ENCODE peak calls at places on chromosomes 11 and 22, in six cellular contexts. H is spleen, Q is heart right ventricle, N is AG04450, A is mammary epithelial cell, P is lung. G is an unnamed sample.

GRCh38 chr11:65315204-65315865 is 669 bp downstream of the CDC42EP2 start:
- DNase-seq in A (peak; percentile 68), P (peak; percentile 78), Q (peak; percentile 80), H (peak; percentile 95), N (no peak), G (peak; percentile 91)

GRCh38 chr11:87493516-87493915 is 455.8 kb downstream of the TMEM135 start:
- DNase-seq in N (no peak), H (no peak), A (no peak), P (no peak), Q (no peak), G (no peak)

GRCh38 chr11:124676386-124676785 is 2.7 kb downstream of the SPA17 start:
- DNase-seq in Q (peak; percentile 66), N (no peak), A (no peak), H (no peak), P (peak; percentile 58), G (no peak)

GRCh38 chr22:36284171-36284571 is 31.2 kb downstream of the APOL1 start:
- DNase-seq in Q (no peak), H (peak; percentile 77), A (no peak), N (no peak), P (no peak), G (no peak)

GRCh38 chr11:113440816-113441215 is 34.4 kb downstream of the DRD2 start:
- DNase-seq in Q (no peak), P (no peak), N (no peak), H (no peak), A (no peak), G (no peak)

GRCh38 chr22:29117799-29118477 is 45.1 kb downstream of the KREMEN1 start:
- DNase-seq in N (no peak), Q (no peak), H (no peak), P (no peak), A (no peak), G (no peak)

GRCh38 chr11:69375316-69376154 is 81.6 kb downstream of the MYEOV start:
- DNase-seq in N (no peak), P (no peak), Q (no peak), A (no peak), H (peak; percentile 66), G (no peak)

GRCh38 chr11:952406-953385 is 27.0 kb downstream of the AP2A2 start:
- DNase-seq in H (no peak), Q (no peak), P (peak; percentile 77), A (no peak), N (no peak), G (no peak)

GRCh38 chr11:123434262-123434661 is 4.2 kb downstream of the GRAMD1B start:
- DNase-seq in N (no peak), P (no peak), A (no peak), H (no peak), Q (no peak), G (no peak)

GRCh38 chr22:27875951-27876350 is 43.1 kb downstream of the PITPNB start:
- DNase-seq in H (no peak), N (no peak), Q (no peak), A (no peak), P (no peak), G (no peak)

GRCh38 chr11:100830978-100831732 is 144.1 kb downstream of the ARHGAP42 start:
- DNase-seq in A (peak; percentile 49), N (no peak), P (no peak), H (no peak), Q (peak; percentile 42), G (no peak)

GRCh38 chr11:120208777-120209176 is 2.1 kb upstream of the OAF start:
- DNase-seq in A (peak; percentile 79), H (no peak), P (peak; percentile 39), Q (no peak), N (no peak), G (peak; percentile 65)

GRCh38 chr11:78560066-78560597 is 14.5 kb downstream of the NARS2 start:
- DNase-seq in N (no peak), H (no peak), A (no peak), P (no peak), Q (no peak), G (no peak)

GRCh38 chr11:84019576-84020194 is 733.5 kb upstream of the CCDC90B start:
- DNase-seq in Q (no peak), A (peak; percentile 0), P (no peak), N (no peak), H (no peak), G (peak; percentile 33)

GRCh38 chr11:8032576-8033311 is 45.6 kb downstream of the EIF3F start:
- DNase-seq in N (no peak), A (no peak), P (no peak), H (peak; percentile 42), Q (no peak), G (no peak)

GRCh38 chr11:11157201-11157600 is 195.8 kb downstream of the CSNK2A3 start:
- DNase-seq in Q (peak; percentile 22), H (no peak), N (no peak), P (no peak), A (no peak), G (no peak)

DNA sequence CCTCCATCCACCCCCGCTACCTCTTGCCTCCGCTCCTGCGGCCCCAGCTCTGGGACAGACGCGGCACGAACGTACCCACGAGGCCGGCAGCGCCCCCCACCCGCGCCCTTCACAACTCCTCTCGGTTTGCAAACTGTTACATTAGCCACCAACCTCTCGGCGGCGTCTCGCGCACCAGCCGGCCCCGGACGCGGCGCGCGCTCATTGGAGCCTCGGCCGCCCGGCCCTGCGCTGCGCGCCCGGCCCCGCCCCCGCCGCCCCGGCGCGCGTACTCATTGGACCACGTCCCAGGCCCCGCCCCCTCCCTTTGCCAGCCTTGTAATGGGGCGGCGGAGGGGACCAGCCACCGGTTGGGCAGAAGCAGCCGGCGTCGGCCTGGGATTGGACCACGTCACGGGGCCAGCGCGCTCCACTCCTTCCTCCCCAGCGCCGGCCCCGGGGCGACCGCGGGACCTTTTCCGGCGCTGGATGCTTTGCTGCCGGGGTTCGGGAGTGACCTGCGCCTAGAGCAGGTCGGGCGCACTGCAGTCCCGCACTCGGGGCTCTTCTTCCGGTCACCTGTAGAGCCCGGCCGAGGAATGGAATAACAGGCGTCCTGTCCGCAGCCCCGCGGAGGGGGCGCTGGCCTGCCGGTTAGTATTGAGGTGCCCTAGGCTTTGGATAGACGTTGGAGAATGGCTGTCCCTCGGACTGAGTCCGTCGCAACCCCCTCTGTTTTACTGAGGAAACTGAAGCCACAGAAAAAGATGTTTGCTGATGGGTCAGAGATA is at the start of gene HYOU1:
- DNase-seq in N (peak; percentile 86), P (peak; percentile 98), A (peak; percentile 95), H (peak; percentile 99), Q (peak; percentile 98), G (peak; percentile 98)
- TF ChIP-seq CTCF in N (peak; percentile 39), P (no peak), A (peak; percentile 36), H (peak; percentile 29), Q (peak; percentile 1), G (no peak)

DNA sequence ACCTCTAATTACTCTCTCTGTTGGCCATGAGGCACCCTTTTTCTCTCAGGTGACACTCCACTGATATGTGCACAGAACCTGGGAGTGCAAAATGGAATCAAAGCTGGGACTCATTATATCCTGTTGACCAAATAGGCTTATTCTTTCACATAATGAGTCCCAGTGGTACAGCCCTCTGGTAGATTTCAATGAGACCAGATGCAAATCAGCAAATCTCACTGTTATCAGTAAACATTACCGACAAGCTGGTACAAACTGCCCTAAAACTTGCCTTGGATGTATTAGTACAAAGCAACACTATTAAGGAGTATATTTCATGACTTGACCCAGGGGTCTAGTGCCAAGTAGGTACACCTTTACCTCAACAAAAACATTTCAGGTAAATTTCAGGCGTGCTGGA is 128.3 kb downstream of the DDX10 start:
- DNase-seq in H (no peak), Q (no peak), N (no peak), A (no peak), P (no peak), G (no peak)
- H3K4me3 ChIP-seq in H (no peak overlapping the region), Q (no peak overlapping the region), N (no peak overlapping the region), A (no peak overlapping the region), P (no peak overlapping the region), G (no peak overlapping the region)

GRCh38 chr22:37631448-37632173 is 7.9 kb upstream of the SH3BP1 start:
- DNase-seq in A (no peak), Q (no peak), P (no peak), N (no peak), H (peak; percentile 84), G (peak; percentile 51)
- H3K27ac ChIP-seq in A (no peak overlapping the region), Q (peak overlapping the region; percentile 5), P (peak overlapping the region; percentile 55), N (no peak overlapping the region), H (peak overlapping the region; percentile 95), G (no peak overlapping the region)

GRCh38 chr22:48531721-48532435 is 1295.8 kb downstream of the BRD1 start:
- DNase-seq in Q (no peak), P (no peak), H (no peak), N (no peak), A (no peak), G (no peak)

GRCh38 chr22:48534395-48534958 is 1293.2 kb downstream of the BRD1 start:
- DNase-seq in A (no peak), H (no peak), Q (no peak), N (no peak), P (no peak), G (no peak)

GRCh38 chr22:48530666-48531065 is 1297.0 kb downstream of the BRD1 start:
- DNase-seq in H (no peak), P (no peak), Q (no peak), A (no peak), N (no peak), G (no peak)

GRCh38 chr22:48531108-48531507 is 1296.6 kb downstream of the BRD1 start:
- DNase-seq in N (no peak), P (no peak), A (no peak), Q (no peak), H (no peak), G (no peak)

GRCh38 chr22:48532986-48533385 is 1294.7 kb downstream of the BRD1 start:
- DNase-seq in A (no peak), N (no peak), P (no peak), Q (no peak), H (no peak), G (no peak)
- TF ChIP-seq CTCF in A (no peak), N (no peak), P (no peak), Q (no peak), H (no peak), G (no peak)

GRCh38 chr22:30694171-30694637 is 470 bp upstream of the OSBP2 start:
- DNase-seq in N (peak; percentile 2), A (peak; percentile 21), H (peak; percentile 83), Q (peak; percentile 26), P (peak; percentile 56), G (peak; percentile 37)
- H3K4me3 ChIP-seq in N (peak overlapping the region; percentile 70), A (peak overlapping the region; percentile 40), H (peak overlapping the region; percentile 63), Q (peak overlapping the region; percentile 65), P (peak overlapping the region; percentile 25), G (peak overlapping the region; percentile 41)

DNA sequence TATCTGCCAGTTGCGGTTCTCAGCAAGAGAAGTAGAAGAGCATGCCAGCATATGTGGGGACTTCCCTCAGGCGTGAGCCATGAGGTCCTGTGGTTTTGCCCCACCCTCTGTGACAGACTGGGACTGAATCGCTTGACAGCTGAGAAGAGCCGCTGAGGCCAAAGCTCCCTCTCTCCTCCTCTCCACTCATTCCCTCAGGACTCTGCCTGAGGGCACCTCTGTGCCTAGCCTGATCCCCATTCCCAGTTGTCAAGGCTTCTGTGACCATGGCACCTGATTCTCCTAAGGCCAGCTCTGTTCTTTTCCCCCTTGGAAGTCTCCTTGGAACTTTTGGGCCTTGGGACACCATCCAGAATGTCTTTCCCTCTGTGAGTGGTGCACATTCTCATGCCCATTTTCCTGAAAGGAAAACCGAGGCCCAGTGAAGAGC is 27.0 kb downstream of the ART5 start:
- DNase-seq in N (no peak), A (peak; percentile 43), H (peak; percentile 75), Q (no peak), P (peak; percentile 47), G (no peak)
- H3K27ac ChIP-seq in N (no peak overlapping the region), A (no peak overlapping the region), H (no peak overlapping the region), Q (no peak overlapping the region), P (peak overlapping the region; percentile 68), G (no peak overlapping the region)